ENCODE peak calls at places on chromosomes 16 and 17, in five cellular contexts. Q is HCEC 1CT; G is activated effector memory CD4-positive, alpha-beta T cell treated with anti-CD3 and anti-CD28 coated beads, Interleukin-2, amount 50 U/mL, for 16 hours; Z is T-helper 9 cell; X is cerebellum. H is an unnamed sample.

GRCh38 chr17:3603870-3604259 is 5.3 kb downstream of the TRPV1 start:
- DNase-seq in G (no peak), X (no peak), Q (no peak), Z (no peak), H (no peak)

GRCh38 chr17:57987582-57988300 is at the start of gene VEZF1:
- DNase-seq in Q (peak), Z (peak), G (peak), X (peak), H (peak)

GRCh38 chr16:53175118-53175517 is 120.3 kb downstream of the CHD9 start:
- DNase-seq in G (no peak), Z (no peak), Q (no peak), X (no peak), H (peak)

GRCh38 chr16:71426069-71426879 is 15.6 kb downstream of the TLE7 start:
- DNase-seq in Q (peak), G (peak), X (no peak), Z (peak), H (peak)

GRCh38 chr16:23356941-23357340 is 54.8 kb downstream of the SCNN1B start:
- DNase-seq in Q (no peak), G (no peak), Z (no peak), X (no peak), H (no peak)

GRCh38 chr16:58127033-58127556 is 2.1 kb downstream of the CFAP20 start:
- DNase-seq in X (no peak), Z (no peak), Q (peak), G (no peak), H (peak)

GRCh38 chr17:50062323-50063243 is 6.7 kb downstream of the ITGA3 start:
- DNase-seq in Q (peak), Z (no peak), G (no peak), X (peak), H (peak)

GRCh38 chr17:74147436-74147835 is 56.0 kb upstream of the RPL38 start:
- DNase-seq in Q (no peak), X (no peak), Z (no peak), G (no peak), H (no peak)

GRCh38 chr16:20307791-20308190 is 19.5 kb downstream of the GP2 start:
- DNase-seq in X (no peak), Q (no peak), Z (no peak), G (no peak), H (no peak)

GRCh38 chr17:76736349-76737081 is 616 bp downstream of the SRSF2 start:
- DNase-seq in Q (peak), X (peak), G (peak), Z (peak), H (peak)

GRCh38 chr16:66359811-66360608 is 6.5 kb upstream of the CDH5 start:
- DNase-seq in Z (no peak), Q (no peak), X (peak), G (no peak), H (peak)

GRCh38 chr17:14471052-14471451 is 170.2 kb downstream of the HS3ST3B1 start:
- DNase-seq in G (no peak), Z (no peak), Q (peak), X (no peak), H (no peak)

GRCh38 chr17:74452841-74453661 is 13.4 kb upstream of the CD300A start:
- DNase-seq in X (peak), Q (no peak), G (no peak), Z (no peak), H (peak)

GRCh38 chr17:44065668-44066203 is 735 bp downstream of the LSM12 start:
- DNase-seq in Q (no peak), Z (no peak), X (no peak), G (no peak), H (no peak)

GRCh38 chr17:76888661-76889060 is 20.5 kb downstream of the MGAT5B start:
- DNase-seq in G (no peak), X (no peak), Z (no peak), Q (no peak), H (no peak)

GRCh38 chr17:76537288-76537577 is 276 bp downstream of the CYGB start:
- DNase-seq in G (no peak), X (peak), Q (peak), Z (no peak), H (no peak)

GRCh38 chr16:27427538-27427937 is 25.6 kb downstream of the IL21R start:
- DNase-seq in G (peak), Z (no peak), X (no peak), Q (no peak), H (no peak)

GRCh38 chr17:1720856-1721386 is 3.6 kb upstream of the WDR81 start:
- DNase-seq in Q (peak), X (peak), G (peak), Z (peak), H (peak)

GRCh38 chr17:5201011-5201410 is 9.3 kb upstream of the ZNF594 start:
- DNase-seq in Z (no peak), X (no peak), G (no peak), Q (no peak), H (no peak)

GRCh38 chr16:30115238-30115637 is 1.9 kb upstream of the GDPD3 start:
- DNase-seq in Q (no peak), Z (no peak), G (peak), X (no peak), H (no peak)

GRCh38 chr17:34177642-34178041 is 77.4 kb upstream of the CCL2 start:
- DNase-seq in G (no peak), X (no peak), Q (peak), Z (no peak), H (no peak)

GRCh38 chr16:57675752-57676623 is 7.9 kb downstream of the ADGRG3 start:
- DNase-seq in Z (no peak), G (no peak), Q (no peak), X (no peak), H (no peak)

GRCh38 chr17:77943971-77944370 is 14.5 kb upstream of the TNRC6C start:
- DNase-seq in X (no peak), G (peak), Z (no peak), Q (no peak), H (no peak)

GRCh38 chr17:65684631-65685030 is 123.2 kb upstream of the AXIN2 start:
- DNase-seq in X (no peak), Q (peak), G (no peak), Z (no peak), H (no peak)

GRCh38 chr17:82851381-82851780 is 11.6 kb upstream of the ZNF750 start:
- DNase-seq in G (no peak), X (no peak), Q (no peak), Z (no peak), H (no peak)

GRCh38 chr17:56297142-56297541 is 143.9 kb downstream of the ANKFN1 start:
- DNase-seq in X (no peak), Z (no peak), Q (peak), G (peak), H (no peak)

GRCh38 chr17:44293509-44294226 is 14.7 kb upstream of the RUNDC3A start:
- DNase-seq in Q (no peak), Z (no peak), G (no peak), X (no peak), H (no peak)

GRCh38 chr17:19237389-19238166 is 412 bp downstream of the EPN2 start:
- DNase-seq in Q (peak), X (no peak), Z (peak), G (no peak), H (no peak)

GRCh38 chr17:12388206-12388605 is 277.5 kb upstream of the MYOCD start:
- DNase-seq in X (no peak), Q (peak), Z (no peak), G (no peak), H (no peak)

GRCh38 chr16:86833136-86833535 is 254.8 kb downstream of the FOXL1 start:
- DNase-seq in Q (no peak), G (no peak), Z (no peak), X (no peak), H (no peak)

GRCh38 chr16:87233928-87234327 is 83.3 kb downstream of the C16orf95 start:
- DNase-seq in G (no peak), Q (no peak), X (no peak), Z (no peak), H (no peak)

GRCh38 chr17:1554751-1555617 is 7.6 kb downstream of the PITPNA start:
- DNase-seq in G (no peak), X (no peak), Q (no peak), Z (no peak), H (no peak)

GRCh38 chr16:48623304-48624016 is 13.5 kb upstream of the N4BP1 start:
- DNase-seq in Q (peak), Z (peak), X (peak), G (peak), H (peak)

GRCh38 chr17:74424117-74424516 is 7.8 kb upstream of the GPRC5C start:
- DNase-seq in Q (no peak), X (no peak), G (no peak), Z (no peak), H (no peak)

GRCh38 chr17:67491009-67491677 is 114.1 kb downstream of the PITPNC1 start:
- DNase-seq in Q (peak), X (no peak), Z (no peak), G (no peak), H (peak)

GRCh38 chr17:68533887-68534700 is 21.9 kb downstream of the PRKAR1A start:
- DNase-seq in X (no peak), Z (no peak), G (no peak), Q (peak), H (no peak)

GRCh38 chr17:67525239-67526135 is 148.4 kb downstream of the PITPNC1 start:
- DNase-seq in Q (no peak), X (no peak), Z (no peak), G (no peak), H (no peak)